ENCODE peak calls at places on chromosomes 5 and 9, in seven cellular contexts. Y, E, W, S, D, U and O are unnamed samples.
A peak's percentile ranks its signal among the peaks of the same experiment; 100 is the strongest.

GRCh38 chr9:79799691-79800345 is 228.1 kb downstream of the TLE4 start:
- DNase-seq in Y (no peak), E (no peak), W (no peak), S (no peak), D (peak; percentile 66), U (peak; percentile 6), O (no peak)

GRCh38 chr5:128413356-128413755 is 124.7 kb downstream of the FBN2 start:
- DNase-seq in Y (no peak), E (no peak), W (no peak), S (no peak), D (no peak), U (no peak), O (no peak)

GRCh38 chr9:4574657-4575243 is 84.5 kb downstream of the SLC1A1 start:
- DNase-seq in Y (no peak), E (no peak), W (peak; percentile 73), S (no peak), D (no peak), U (no peak), O (no peak)

GRCh38 chr5:32027717-32028321 is 146.3 kb downstream of the GOLPH3 start:
- DNase-seq in Y (peak; percentile 97), E (peak; percentile 87), W (no peak), S (no peak), D (no peak), U (peak; percentile 98), O (no peak)

GRCh38 chr5:131068893-131069643 is 96.0 kb downstream of the HINT1 start:
- DNase-seq in Y (no peak), E (no peak), W (peak; percentile 87), S (no peak), D (no peak), U (no peak), O (no peak)

GRCh38 chr5:39521098-39521860 is 96.5 kb upstream of the DAB2 start:
- DNase-seq in Y (no peak), E (no peak), W (no peak), S (no peak), D (no peak), U (no peak), O (no peak)

GRCh38 chr5:125870271-125870670 is 552.9 kb upstream of the GRAMD2B start:
- DNase-seq in Y (no peak), E (no peak), W (no peak), S (no peak), D (no peak), U (no peak), O (no peak)

GRCh38 chr5:388266-389196 is 54.4 kb upstream of the EXOC3 start:
- DNase-seq in Y (peak; percentile 61), E (peak; percentile 57), W (no peak), S (no peak), D (peak; percentile 66), U (no peak), O (peak; percentile 43)

GRCh38 chr5:57066921-57067914 is 106.6 kb upstream of the GPBP1 start:
- DNase-seq in Y (no peak), E (no peak), W (no peak), S (no peak), D (no peak), U (no peak), O (no peak)

GRCh38 chr5:108810717-108811116 is 63.0 kb downstream of the FER start:
- DNase-seq in Y (no peak), E (no peak), W (no peak), S (no peak), D (no peak), U (no peak), O (no peak)

GRCh38 chr9:106059886-106060285 is 365.5 kb downstream of the TMEM38B start:
- DNase-seq in Y (no peak), E (no peak), W (no peak), S (no peak), D (no peak), U (no peak), O (no peak)

GRCh38 chr5:63125862-63126261 is 547.2 kb downstream of the LRRC70 start:
- DNase-seq in Y (peak; percentile 59), E (no peak), W (peak; percentile 22), S (no peak), D (no peak), U (peak; percentile 70), O (no peak)

GRCh38 chr9:136131629-136132499 is 13.2 kb upstream of the TMEM250 start:
- DNase-seq in Y (no peak), E (no peak), W (no peak), S (no peak), D (no peak), U (no peak), O (no peak)

GRCh38 chr5:155867531-155868088 is 459.4 kb upstream of the SGCD start:
- DNase-seq in Y (no peak), E (no peak), W (no peak), S (no peak), D (no peak), U (no peak), O (no peak)
- TF ChIP-seq CTCF in Y (no peak), E (no peak), W (no peak), S (no peak), D (no peak), U (no peak), O (no peak)

GRCh38 chr5:141349917-141350619 is at the start of gene PCDHGB1:
- DNase-seq in Y (peak; percentile 81), E (no peak), W (peak; percentile 73), S (no peak), D (no peak), U (peak; percentile 9), O (no peak)
- TF ChIP-seq CTCF in Y (peak; percentile 77), E (peak; percentile 23), W (peak; percentile 55), S (peak; percentile 48), D (peak; percentile 31), U (peak; percentile 63), O (peak; percentile 16)

GRCh38 chr5:1503301-1504243 is 20.2 kb downstream of the LPCAT1 start:
- DNase-seq in Y (peak; percentile 88), E (peak; percentile 82), W (peak; percentile 85), S (no peak), D (no peak), U (no peak), O (peak; percentile 93)
- TF ChIP-seq CTCF in Y (no peak), E (no peak), W (no peak), S (no peak), D (no peak), U (peak; percentile 6), O (no peak)

DNA sequence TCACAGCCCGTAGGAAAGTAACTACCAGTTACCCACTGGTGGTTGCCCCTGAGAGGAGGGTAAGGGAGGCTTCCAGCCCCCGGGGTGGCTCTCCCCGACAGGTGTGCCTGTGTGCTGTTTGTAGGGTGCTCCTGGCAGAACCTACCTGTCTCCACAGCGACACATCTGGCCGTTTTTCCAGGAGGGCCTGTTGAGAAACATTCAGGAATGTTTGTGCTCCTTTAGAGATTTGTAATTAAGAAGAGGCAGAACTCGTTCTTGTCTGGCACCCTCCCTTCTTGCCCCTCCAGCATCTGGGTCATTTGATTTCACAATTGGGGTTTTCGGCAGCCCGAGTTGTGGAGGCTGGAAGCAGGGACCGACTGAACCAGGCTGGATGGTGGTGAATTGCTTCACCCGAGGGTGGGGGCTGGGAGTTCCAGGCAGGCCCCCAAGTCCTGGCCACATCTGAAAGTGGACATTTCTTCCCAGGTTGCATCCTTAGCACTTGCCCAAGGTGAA is 74.2 kb downstream of the WWC1 start:
- DNase-seq in Y (no peak), E (peak; percentile 38), W (no peak), S (no peak), D (no peak), U (no peak), O (no peak)
- TF ChIP-seq CTCF in Y (no peak), E (no peak), W (no peak), S (no peak), D (no peak), U (peak; percentile 45), O (no peak)

GRCh38 chr9:88781500-88782391 is 209.5 kb upstream of the S1PR3 start:
- DNase-seq in Y (peak; percentile 98), E (peak; percentile 73), W (no peak), S (no peak), D (peak; percentile 90), U (peak; percentile 92), O (no peak)
- TF ChIP-seq CTCF in Y (peak; percentile 36), E (no peak), W (no peak), S (no peak), D (peak; percentile 40), U (peak; percentile 87), O (no peak)

DNA sequence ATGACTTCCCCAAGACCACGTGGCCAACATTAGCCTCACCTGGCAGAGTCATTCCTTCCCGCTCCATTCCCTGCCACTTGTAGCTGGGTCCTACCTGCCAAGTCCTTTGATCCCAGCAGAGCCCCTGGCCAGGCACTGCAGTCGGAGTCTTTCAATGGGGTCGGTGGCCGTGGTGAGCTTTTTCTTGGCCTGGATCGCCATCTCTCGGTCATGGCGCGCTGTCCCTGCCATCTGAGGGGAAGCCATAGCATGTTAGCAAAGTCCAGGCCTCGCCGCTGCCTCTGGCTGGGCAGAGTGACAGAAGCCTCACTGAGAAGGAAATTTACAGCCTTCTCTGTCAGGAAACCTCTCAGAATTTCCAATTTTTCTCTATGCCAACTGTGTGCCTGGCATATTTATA is 17.5 kb downstream of the CAPSL start:
- DNase-seq in Y (no peak), E (no peak), W (no peak), S (peak; percentile 49), D (no peak), U (no peak), O (no peak)
- TF ChIP-seq CTCF in Y (no peak), E (no peak), W (no peak), S (no peak), D (no peak), U (peak; percentile 50), O (no peak)

GRCh38 chr5:180673371-180674252 is 24.2 kb upstream of the FLT4 start:
- DNase-seq in Y (no peak), E (no peak), W (no peak), S (no peak), D (no peak), U (no peak), O (no peak)
- TF ChIP-seq CTCF in Y (no peak), E (no peak), W (no peak), S (no peak), D (no peak), U (no peak), O (no peak)

DNA sequence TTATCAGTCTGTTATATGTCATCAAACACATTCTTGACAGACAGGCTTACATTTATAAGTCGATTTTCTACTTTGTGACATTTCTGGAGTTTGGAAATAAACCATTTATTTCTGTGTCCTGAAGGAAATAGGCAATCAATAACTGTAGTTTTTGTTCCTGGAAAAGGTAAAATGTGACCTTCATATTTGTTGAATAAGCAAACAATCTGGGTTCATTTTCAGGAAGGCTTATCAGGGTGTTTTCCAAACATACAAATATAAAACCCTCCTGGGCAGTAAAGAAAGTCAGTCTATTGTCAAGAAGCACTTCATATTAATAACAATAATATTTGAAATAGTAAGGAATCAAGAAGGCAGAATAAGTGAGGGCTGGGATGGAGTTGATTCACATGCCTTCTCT is 195.0 kb downstream of the SNCAIP start:
- DNase-seq in Y (no peak), E (no peak), W (no peak), S (no peak), D (no peak), U (no peak), O (no peak)
- TF ChIP-seq CTCF in Y (no peak), E (no peak), W (no peak), S (no peak), D (no peak), U (no peak), O (no peak)

GRCh38 chr5:54243483-54244080 is 66.8 kb downstream of the ARL15 start:
- DNase-seq in Y (peak; percentile 48), E (no peak), W (peak; percentile 51), S (no peak), D (no peak), U (peak; percentile 44), O (no peak)
- TF ChIP-seq CTCF in Y (peak; percentile 60), E (peak; percentile 69), W (peak; percentile 62), S (peak; percentile 73), D (peak; percentile 52), U (peak; percentile 78), O (peak; percentile 87)